ENCODE peak calls at places on chromosome 2, in six cellular contexts. N is RWPE1, E is GM13977, K is OCI-LY7, Y is sigmoid colon, X is upper lobe of right lung. D is an unnamed sample.

GRCh38 chr2:16318051-16318450 is 347.6 kb downstream of the CYRIA start:
- DNase-seq in N (no peak), E (no peak), K (no peak), Y (no peak), X (no peak), D (no peak)

GRCh38 chr2:3291750-3292149 is 85.9 kb downstream of the EIPR1 start:
- DNase-seq in N (no peak), E (no peak), K (no peak), Y (no peak), X (no peak), D (no peak)

GRCh38 chr2:169010180-169010579 is 20.9 kb downstream of the ABCB11 start:
- DNase-seq in N (no peak), E (no peak), K (no peak), Y (no peak), X (no peak), D (no peak)

GRCh38 chr2:102037681-102038080 is 45.9 kb downstream of the IL1R2 start:
- DNase-seq in N (no peak), E (no peak), K (no peak), Y (no peak), X (no peak), D (no peak)

GRCh38 chr2:134359367-134360081 is 105.7 kb downstream of the MGAT5 start:
- DNase-seq in N (no peak), E (no peak), K (no peak), Y (peak), X (peak), D (no peak)

GRCh38 chr2:159653962-159654361 is 37.6 kb upstream of the BAZ2B start:
- DNase-seq in N (no peak), E (no peak), K (no peak), Y (no peak), X (no peak), D (no peak)

GRCh38 chr2:95297088-95297487 is at the start of gene KCNIP3:
- DNase-seq in N (no peak), E (no peak), K (no peak), Y (no peak), X (no peak), D (no peak)

GRCh38 chr2:151638188-151638933 is 95.9 kb downstream of the NEB start:
- DNase-seq in N (peak), E (no peak), K (peak), Y (no peak), X (no peak), D (no peak)

DNA sequence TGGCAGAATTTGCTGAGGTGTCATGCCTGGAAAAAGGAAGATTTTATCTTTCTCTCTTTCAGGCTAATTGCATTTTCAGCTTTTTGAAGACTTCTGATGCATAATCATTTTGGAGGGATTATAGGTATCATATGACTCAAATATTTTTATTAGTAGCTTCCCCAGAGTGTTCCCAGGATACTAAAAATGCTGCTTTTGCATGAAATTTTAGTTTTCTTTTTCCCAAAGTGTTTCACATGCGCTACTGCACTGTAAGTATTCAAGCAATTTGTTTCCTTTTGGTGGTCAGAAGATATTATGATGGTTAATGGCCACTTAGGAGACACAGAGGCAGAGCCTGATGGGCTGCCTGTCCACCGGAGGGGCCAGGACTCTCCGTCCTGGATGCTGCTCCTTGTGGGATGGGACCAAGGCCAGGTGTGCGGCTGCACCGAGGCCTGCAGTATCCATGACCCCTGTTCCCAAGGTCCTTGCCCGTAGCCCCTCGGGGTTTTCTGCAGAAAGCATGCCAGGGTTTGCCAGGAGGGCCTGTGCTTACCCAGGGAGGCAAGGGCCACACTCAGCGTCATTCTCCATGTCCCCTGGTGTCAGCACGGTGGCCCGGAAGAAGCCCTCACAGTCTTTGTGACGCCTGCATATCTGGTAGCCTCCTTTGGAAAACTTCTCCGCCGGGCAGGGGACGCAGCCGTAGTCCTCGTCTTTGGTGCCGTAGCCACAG is 60.2 kb downstream of the EDAR start:
- DNase-seq in N (no peak), E (no peak), K (no peak), Y (no peak), X (no peak), D (no peak)
- TF ChIP-seq CTCF in N (peak), E (no peak), K (peak), Y (no peak), X (no peak), D (no peak)

GRCh38 chr2:137287934-137288639 is 522.7 kb downstream of the THSD7B start:
- DNase-seq in N (no peak), E (no peak), K (no peak), Y (no peak), X (no peak), D (no peak)
- TF ChIP-seq CTCF in N (no peak), E (no peak), K (no peak), Y (no peak), X (no peak), D (no peak)

DNA sequence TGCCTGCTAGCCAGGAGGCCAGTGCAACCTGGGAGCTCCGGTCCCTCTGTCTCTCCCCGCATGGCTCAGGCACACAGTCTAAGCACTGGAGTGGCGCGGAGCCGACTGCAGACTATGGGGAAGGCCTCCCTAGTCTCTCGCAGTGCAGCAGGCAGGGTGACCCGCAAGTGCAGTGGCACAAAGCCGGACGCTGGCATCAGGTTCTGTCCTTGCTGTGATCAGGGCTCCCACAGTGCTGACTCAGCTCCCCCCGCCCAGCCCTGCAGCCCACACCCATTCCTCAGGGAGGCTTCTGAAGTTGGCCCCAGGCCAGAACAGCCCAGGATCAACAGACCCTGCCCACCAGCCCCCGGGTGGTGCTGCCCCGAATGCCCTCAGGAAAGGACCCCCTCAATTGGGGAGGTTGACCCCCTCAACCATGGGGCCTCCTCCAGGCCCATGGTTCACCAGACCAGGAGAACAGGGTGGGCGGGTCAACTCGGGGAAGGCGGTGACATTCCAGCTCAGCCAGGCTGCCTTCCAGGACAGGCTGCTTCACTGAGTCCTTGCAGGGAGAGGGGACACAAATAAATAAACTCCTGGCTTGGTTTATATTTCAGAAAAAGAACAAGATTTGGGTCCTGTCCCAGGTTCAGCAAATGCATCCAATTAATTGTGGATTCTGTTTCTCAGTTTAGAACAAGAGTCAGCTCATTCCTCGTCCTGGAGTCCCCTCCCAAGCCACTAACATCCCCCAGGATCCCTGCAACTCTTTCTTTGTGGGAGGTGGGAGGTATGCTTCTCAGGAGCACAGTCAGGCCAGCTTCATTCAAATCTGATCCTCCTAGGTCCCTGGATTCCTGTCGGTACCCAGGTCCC is 12.2 kb downstream of the BIN1 start:
- DNase-seq in N (peak), E (no peak), K (no peak), Y (peak), X (peak), D (no peak)
- TF ChIP-seq CTCF in N (no peak), E (no peak), K (no peak), Y (no peak), X (no peak), D (no peak)

GRCh38 chr2:150424361-150424760 is 63.1 kb downstream of the RND3 start:
- DNase-seq in N (no peak), E (no peak), K (no peak), Y (no peak), X (no peak), D (no peak)

GRCh38 chr2:150421252-150421651 is 66.2 kb downstream of the RND3 start:
- DNase-seq in N (no peak), E (no peak), K (no peak), Y (no peak), X (no peak), D (no peak)

GRCh38 chr2:150426724-150427123 is 60.7 kb downstream of the RND3 start:
- DNase-seq in N (no peak), E (no peak), K (no peak), Y (no peak), X (no peak), D (no peak)

GRCh38 chr2:150426315-150426714 is 61.2 kb downstream of the RND3 start:
- DNase-seq in N (no peak), E (no peak), K (no peak), Y (no peak), X (no peak), D (no peak)

DNA sequence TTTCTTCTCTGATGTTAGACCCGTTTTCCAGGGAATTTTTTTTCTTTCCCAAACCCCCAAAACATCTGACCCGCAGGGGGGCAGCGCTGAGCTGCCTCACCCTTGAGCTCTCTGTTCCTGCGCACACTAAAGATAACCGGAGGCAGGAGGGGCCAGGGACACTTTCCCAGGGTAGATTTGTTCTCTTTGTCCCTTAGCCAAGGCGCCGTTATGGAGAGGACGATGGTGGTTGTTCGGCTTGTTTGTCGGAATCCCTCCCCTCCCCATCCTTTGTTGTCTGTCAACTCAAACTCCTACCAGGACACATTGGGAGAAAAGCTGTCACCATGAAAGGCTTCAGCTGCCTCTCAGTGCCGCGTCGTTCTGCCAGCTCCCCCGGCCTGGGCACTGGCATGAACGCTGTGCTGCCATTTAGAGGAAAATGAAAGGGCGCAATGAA is 62.3 kb downstream of the RND3 start:
- DNase-seq in N (no peak), E (no peak), K (no peak), Y (no peak), X (no peak), D (no peak)
- TF ChIP-seq CTCF in N (no peak), E (no peak), K (peak), Y (no peak), X (peak), D (peak)

GRCh38 chr2:106284255-106284654 is 90.2 kb upstream of the UXS1 start:
- DNase-seq in N (no peak), E (no peak), K (no peak), Y (peak), X (no peak), D (no peak)
- TF ChIP-seq CTCF in N (no peak), E (no peak), K (no peak), Y (no peak), X (no peak), D (no peak)

GRCh38 chr2:206443735-206444527 is 599 bp downstream of the ADAM23 start:
- DNase-seq in N (peak), E (peak), K (peak), Y (no peak), X (no peak), D (no peak)

GRCh38 chr2:206442516-206442853 is 847 bp upstream of the ADAM23 start:
- DNase-seq in N (no peak), E (no peak), K (no peak), Y (no peak), X (no peak), D (no peak)

GRCh38 chr2:206438196-206438727 is 5.1 kb upstream of the ADAM23 start:
- DNase-seq in N (no peak), E (no peak), K (no peak), Y (no peak), X (no peak), D (no peak)

GRCh38 chr2:206445948-206446347 is 2.6 kb downstream of the ADAM23 start:
- DNase-seq in N (no peak), E (no peak), K (no peak), Y (no peak), X (no peak), D (no peak)

GRCh38 chr2:206442854-206443734 is at the start of gene ADAM23:
- DNase-seq in N (peak), E (peak), K (peak), Y (no peak), X (no peak), D (no peak)
- TF ChIP-seq CTCF in N (no peak), E (peak), K (no peak), Y (no peak), X (no peak), D (peak)

GRCh38 chr2:14114275-14114674 is 518.2 kb upstream of the LRATD1 start:
- DNase-seq in N (no peak), E (no peak), K (no peak), Y (no peak), X (no peak), D (no peak)
- TF ChIP-seq CTCF in N (no peak), E (no peak), K (no peak), Y (no peak), X (no peak), D (no peak)

D was measured in kidney epithelial cell.